ENCODE peak calls at places on chromosomes 16 and 17, in six cellular contexts. One of them, this sample, is unnamed.

GRCh38 chr16:27591837-27592236 is 41.9 kb downstream of the KATNIP start:
- DNase-seq in epithelial cell of prostate: no peak
- DNase-seq in RKO: no peak
- DNase-seq in GM23248: no peak
- DNase-seq in NCI-H774: no peak
- DNase-seq in T-helper 1 cell: no peak
- DNase-seq in this sample: no peak

GRCh38 chr16:88854306-88855111 is 2.2 kb downstream of the GALNS start:
- DNase-seq in RKO: no peak
- DNase-seq in T-helper 1 cell: no peak
- DNase-seq in epithelial cell of prostate: no peak
- DNase-seq in NCI-H774: no peak
- DNase-seq in GM23248: no peak
- DNase-seq in this sample: no peak

GRCh38 chr17:70366421-70366820 is 197.1 kb downstream of the KCNJ2 start:
- DNase-seq in GM23248: no peak
- DNase-seq in RKO: no peak
- DNase-seq in NCI-H774: no peak
- DNase-seq in epithelial cell of prostate: no peak
- DNase-seq in T-helper 1 cell: no peak
- DNase-seq in this sample: no peak

GRCh38 chr17:45371414-45372324 is 54.8 kb upstream of the MAP3K14 start:
- DNase-seq in NCI-H774: no peak
- DNase-seq in epithelial cell of prostate: peak; percentile 55
- DNase-seq in RKO: peak; percentile 91
- DNase-seq in GM23248: peak; percentile 98
- DNase-seq in T-helper 1 cell: no peak
- DNase-seq in this sample: peak; percentile 96

GRCh38 chr16:22214893-22215292 is 8.8 kb downstream of the EEF2K start:
- DNase-seq in GM23248: no peak
- DNase-seq in T-helper 1 cell: no peak
- DNase-seq in RKO: no peak
- DNase-seq in NCI-H774: no peak
- DNase-seq in epithelial cell of prostate: no peak
- DNase-seq in this sample: no peak

GRCh38 chr16:1285669-1286491 is 23.6 kb upstream of the UBE2I start:
- DNase-seq in epithelial cell of prostate: no peak
- DNase-seq in RKO: no peak
- DNase-seq in GM23248: no peak
- DNase-seq in NCI-H774: no peak
- DNase-seq in T-helper 1 cell: no peak
- DNase-seq in this sample: no peak

GRCh38 chr17:78376161-78376560 is 2.3 kb upstream of the PGS1 start:
- DNase-seq in epithelial cell of prostate: no peak
- DNase-seq in NCI-H774: no peak
- DNase-seq in T-helper 1 cell: no peak
- DNase-seq in RKO: no peak
- DNase-seq in GM23248: no peak
- DNase-seq in this sample: no peak

GRCh38 chr17:82436601-82437324 is 13.8 kb downstream of the CYBC1 start:
- DNase-seq in RKO: no peak
- DNase-seq in NCI-H774: no peak
- DNase-seq in epithelial cell of prostate: no peak
- DNase-seq in T-helper 1 cell: no peak
- DNase-seq in GM23248: no peak
- DNase-seq in this sample: no peak

GRCh38 chr17:181213-182163 is at the start of gene DOC2B:
- DNase-seq in epithelial cell of prostate: no peak
- DNase-seq in T-helper 1 cell: no peak
- DNase-seq in RKO: peak; percentile 64
- DNase-seq in NCI-H774: peak; percentile 5
- DNase-seq in GM23248: peak; percentile 76
- DNase-seq in this sample: no peak

GRCh38 chr16:71214771-71215381 is 15.6 kb downstream of the HYDIN start:
- DNase-seq in epithelial cell of prostate: no peak
- DNase-seq in T-helper 1 cell: no peak
- DNase-seq in RKO: peak; percentile 27
- DNase-seq in GM23248: no peak
- DNase-seq in NCI-H774: no peak
- DNase-seq in this sample: no peak